ENCODE peak calls at places on chromosomes 6 and 20, in nine cellular contexts. One of them, this sample, is unnamed.
A peak's percentile ranks its signal among the peaks of the same experiment; 100 is the strongest.

GRCh38 chr6:157187182-157188093 is 135.9 kb downstream of the TMEM242 start:
- DNase-seq in SK-MEL-5: no peak
- DNase-seq in NB4: no peak
- DNase-seq in Kasumi-1: no peak
- DNase-seq in anterior cingulate cortex: no peak
- DNase-seq in occipital lobe: no peak
- DNase-seq in MM.1S: no peak
- DNase-seq in astrocyte of the spinal cord: peak; percentile 34
- DNase-seq in right cardiac atrium: no peak
- DNase-seq in this sample: no peak

GRCh38 chr20:4147319-4147718 is 132.0 kb upstream of the RNF24 start:
- DNase-seq in right cardiac atrium: no peak
- DNase-seq in SK-MEL-5: no peak
- DNase-seq in MM.1S: no peak
- DNase-seq in NB4: no peak
- DNase-seq in astrocyte of the spinal cord: no peak
- DNase-seq in anterior cingulate cortex: no peak
- DNase-seq in Kasumi-1: no peak
- DNase-seq in occipital lobe: no peak
- DNase-seq in this sample: no peak

GRCh38 chr20:57397693-57398108 is 6.5 kb downstream of the RBM38 start:
- DNase-seq in astrocyte of the spinal cord: no peak
- DNase-seq in SK-MEL-5: no peak
- DNase-seq in Kasumi-1: peak; percentile 22
- DNase-seq in MM.1S: no peak
- DNase-seq in NB4: peak; percentile 39
- DNase-seq in anterior cingulate cortex: no peak
- DNase-seq in right cardiac atrium: peak; percentile 54
- DNase-seq in occipital lobe: no peak
- DNase-seq in this sample: no peak

GRCh38 chr6:168028181-168028580 is 30.7 kb downstream of the KIF25 start:
- DNase-seq in SK-MEL-5: no peak
- DNase-seq in anterior cingulate cortex: no peak
- DNase-seq in MM.1S: no peak
- DNase-seq in Kasumi-1: no peak
- DNase-seq in occipital lobe: no peak
- DNase-seq in NB4: no peak
- DNase-seq in right cardiac atrium: no peak
- DNase-seq in astrocyte of the spinal cord: no peak
- DNase-seq in this sample: no peak

GRCh38 chr6:78605909-78606446 is 261.4 kb upstream of the IRAK1BP1 start:
- DNase-seq in occipital lobe: no peak
- DNase-seq in astrocyte of the spinal cord: peak; percentile 89
- DNase-seq in Kasumi-1: no peak
- DNase-seq in MM.1S: no peak
- DNase-seq in NB4: no peak
- DNase-seq in anterior cingulate cortex: no peak
- DNase-seq in SK-MEL-5: no peak
- DNase-seq in right cardiac atrium: no peak
- DNase-seq in this sample: no peak

GRCh38 chr6:27297857-27298730 is 14.0 kb downstream of the POM121L2 start:
- DNase-seq in NB4: peak; percentile 58
- DNase-seq in occipital lobe: no peak
- DNase-seq in Kasumi-1: no peak
- DNase-seq in SK-MEL-5: peak; percentile 92
- DNase-seq in astrocyte of the spinal cord: peak; percentile 50
- DNase-seq in anterior cingulate cortex: no peak
- DNase-seq in right cardiac atrium: no peak
- DNase-seq in MM.1S: no peak
- DNase-seq in this sample: no peak

GRCh38 chr20:25308083-25308491 is 60.2 kb downstream of the PYGB start:
- DNase-seq in Kasumi-1: no peak
- DNase-seq in occipital lobe: no peak
- DNase-seq in astrocyte of the spinal cord: no peak
- DNase-seq in MM.1S: no peak
- DNase-seq in right cardiac atrium: peak; percentile 21
- DNase-seq in anterior cingulate cortex: no peak
- DNase-seq in SK-MEL-5: no peak
- DNase-seq in NB4: peak; percentile 47
- DNase-seq in this sample: no peak

GRCh38 chr6:24991748-24992467 is 56.1 kb upstream of the RIPOR2 start:
- DNase-seq in occipital lobe: no peak
- DNase-seq in MM.1S: peak; percentile 72
- DNase-seq in right cardiac atrium: peak; percentile 66
- DNase-seq in SK-MEL-5: peak; percentile 83
- DNase-seq in NB4: peak; percentile 77
- DNase-seq in astrocyte of the spinal cord: no peak
- DNase-seq in Kasumi-1: peak; percentile 81
- DNase-seq in anterior cingulate cortex: no peak
- DNase-seq in this sample: no peak

GRCh38 chr20:32685541-32686529 is 12.1 kb upstream of the C20orf203 start:
- DNase-seq in occipital lobe: no peak
- DNase-seq in right cardiac atrium: no peak
- DNase-seq in NB4: peak; percentile 98
- DNase-seq in MM.1S: no peak
- DNase-seq in anterior cingulate cortex: no peak
- DNase-seq in Kasumi-1: peak; percentile 79
- DNase-seq in astrocyte of the spinal cord: peak; percentile 88
- DNase-seq in SK-MEL-5: no peak
- DNase-seq in this sample: peak; percentile 42

GRCh38 chr20:18926972-18927371 is 113.4 kb downstream of the SCP2D1 start:
- DNase-seq in SK-MEL-5: no peak
- DNase-seq in astrocyte of the spinal cord: peak; percentile 3
- DNase-seq in Kasumi-1: no peak
- DNase-seq in occipital lobe: no peak
- DNase-seq in right cardiac atrium: no peak
- DNase-seq in NB4: no peak
- DNase-seq in anterior cingulate cortex: no peak
- DNase-seq in MM.1S: no peak
- DNase-seq in this sample: no peak

GRCh38 chr20:48025061-48025515 is 239.8 kb upstream of the SULF2 start:
- DNase-seq in NB4: no peak
- DNase-seq in occipital lobe: no peak
- DNase-seq in astrocyte of the spinal cord: peak; percentile 70
- DNase-seq in right cardiac atrium: peak; percentile 76
- DNase-seq in MM.1S: peak; percentile 27
- DNase-seq in Kasumi-1: no peak
- DNase-seq in anterior cingulate cortex: no peak
- DNase-seq in SK-MEL-5: peak; percentile 10
- DNase-seq in this sample: no peak

GRCh38 chr20:57627972-57628650 is 7.9 kb upstream of the ZBP1 start:
- DNase-seq in right cardiac atrium: peak; percentile 79
- DNase-seq in MM.1S: peak; percentile 21
- DNase-seq in Kasumi-1: peak; percentile 93
- DNase-seq in astrocyte of the spinal cord: peak; percentile 41
- DNase-seq in occipital lobe: no peak
- DNase-seq in anterior cingulate cortex: peak; percentile 8
- DNase-seq in SK-MEL-5: no peak
- DNase-seq in NB4: peak; percentile 93
- DNase-seq in this sample: peak; percentile 37

GRCh38 chr20:49824206-49824605 is 11.6 kb downstream of the SLC9A8 start:
- DNase-seq in NB4: no peak
- DNase-seq in astrocyte of the spinal cord: no peak
- DNase-seq in MM.1S: no peak
- DNase-seq in SK-MEL-5: no peak
- DNase-seq in anterior cingulate cortex: no peak
- DNase-seq in right cardiac atrium: no peak
- DNase-seq in occipital lobe: no peak
- DNase-seq in Kasumi-1: no peak
- DNase-seq in this sample: no peak

GRCh38 chr6:37122861-37123260 is 47.1 kb upstream of the PIM1 start:
- DNase-seq in occipital lobe: no peak
- DNase-seq in Kasumi-1: no peak
- DNase-seq in NB4: no peak
- DNase-seq in SK-MEL-5: no peak
- DNase-seq in astrocyte of the spinal cord: no peak
- DNase-seq in anterior cingulate cortex: no peak
- DNase-seq in right cardiac atrium: no peak
- DNase-seq in MM.1S: no peak
- DNase-seq in this sample: no peak

GRCh38 chr6:33410711-33411631 is at the start of gene PHF1:
- DNase-seq in MM.1S: no peak
- DNase-seq in occipital lobe: peak; percentile 73
- DNase-seq in SK-MEL-5: peak; percentile 69
- DNase-seq in Kasumi-1: peak; percentile 74
- DNase-seq in anterior cingulate cortex: no peak
- DNase-seq in right cardiac atrium: peak; percentile 88
- DNase-seq in astrocyte of the spinal cord: no peak
- DNase-seq in NB4: no peak
- DNase-seq in this sample: no peak

GRCh38 chr6:150667977-150668716 is 68.5 kb downstream of the PLEKHG1 start:
- DNase-seq in Kasumi-1: no peak
- DNase-seq in right cardiac atrium: peak; percentile 96
- DNase-seq in anterior cingulate cortex: peak; percentile 17
- DNase-seq in NB4: no peak
- DNase-seq in occipital lobe: peak; percentile 18
- DNase-seq in MM.1S: peak; percentile 25
- DNase-seq in SK-MEL-5: peak; percentile 89
- DNase-seq in astrocyte of the spinal cord: peak; percentile 90
- DNase-seq in this sample: peak; percentile 68

GRCh38 chr6:3648724-3649123 is 102.8 kb downstream of the PXDC1 start:
- DNase-seq in occipital lobe: no peak
- DNase-seq in SK-MEL-5: no peak
- DNase-seq in MM.1S: no peak
- DNase-seq in NB4: no peak
- DNase-seq in right cardiac atrium: no peak
- DNase-seq in anterior cingulate cortex: no peak
- DNase-seq in Kasumi-1: no peak
- DNase-seq in astrocyte of the spinal cord: no peak
- DNase-seq in this sample: no peak

GRCh38 chr6:35342258-35343091 is at the start of gene PPARD:
- DNase-seq in astrocyte of the spinal cord: peak; percentile 96
- DNase-seq in occipital lobe: peak; percentile 99
- DNase-seq in anterior cingulate cortex: peak; percentile 96
- DNase-seq in SK-MEL-5: peak; percentile 96
- DNase-seq in right cardiac atrium: peak; percentile 99
- DNase-seq in Kasumi-1: peak; percentile 92
- DNase-seq in MM.1S: peak; percentile 91
- DNase-seq in NB4: peak; percentile 95
- DNase-seq in this sample: peak; percentile 98

GRCh38 chr6:3409699-3410384 is 47.0 kb downstream of the SLC22A23 start:
- DNase-seq in Kasumi-1: no peak
- DNase-seq in anterior cingulate cortex: no peak
- DNase-seq in NB4: peak; percentile 41
- DNase-seq in right cardiac atrium: no peak
- DNase-seq in astrocyte of the spinal cord: no peak
- DNase-seq in SK-MEL-5: no peak
- DNase-seq in occipital lobe: no peak
- DNase-seq in MM.1S: no peak
- DNase-seq in this sample: no peak

GRCh38 chr6:26613717-26614683 is 17.2 kb downstream of the ABT1 start:
- DNase-seq in occipital lobe: no peak
- DNase-seq in NB4: no peak
- DNase-seq in MM.1S: no peak
- DNase-seq in astrocyte of the spinal cord: no peak
- DNase-seq in Kasumi-1: no peak
- DNase-seq in SK-MEL-5: no peak
- DNase-seq in right cardiac atrium: peak; percentile 52
- DNase-seq in anterior cingulate cortex: no peak
- DNase-seq in this sample: no peak